ENCODE peak calls at places on chromosome 17, in eight cellular contexts. Y is skeletal muscle cell; V is heart left ventricle; X is iPS DF 19.7; T is spleen; W is cardiac fibroblast; R is NCI-H510A treated with DMSO at 0.1 percent for 48 hours; F is CD4-positive, alpha-beta T cell. E is an unnamed sample.

GRCh38 chr17:75459590-75460267 is 3.3 kb downstream of the TMEM94 start:
- DNase-seq in R (peak), W (no peak), V (no peak), X (no peak), F (no peak), T (no peak), Y (no peak), E (no peak)

GRCh38 chr17:71188811-71189492 is 931.9 kb upstream of the SOX9 start:
- DNase-seq in W (peak), Y (peak), R (no peak), T (no peak), F (no peak), V (no peak), X (no peak), E (no peak)

GRCh38 chr17:82281502-82282238 is 8.2 kb upstream of the CSNK1D start:
- DNase-seq in V (no peak), Y (no peak), F (no peak), X (no peak), W (peak), T (peak), R (no peak), E (no peak)

GRCh38 chr17:16322636-16323035 is 30.6 kb downstream of the CENPV start:
- DNase-seq in R (no peak), X (no peak), V (no peak), Y (peak), T (no peak), W (peak), F (no peak), E (no peak)

GRCh38 chr17:78935419-78936323 is 10.5 kb upstream of the TIMP2 start:
- DNase-seq in T (no peak), F (no peak), Y (peak), W (peak), V (peak), X (no peak), R (no peak), E (no peak)

GRCh38 chr17:4508207-4508606 is 9.5 kb downstream of the SPNS2 start:
- DNase-seq in W (no peak), T (no peak), X (no peak), Y (no peak), F (no peak), V (no peak), R (no peak), E (no peak)

GRCh38 chr17:17737938-17738894 is 57.0 kb downstream of the RAI1 start:
- DNase-seq in X (no peak), T (no peak), W (peak), R (no peak), V (no peak), F (no peak), Y (no peak), E (no peak)

GRCh38 chr17:31585280-31585630 is 193.8 kb downstream of the RAB11FIP4 start:
- DNase-seq in R (no peak), T (peak), X (no peak), Y (no peak), W (no peak), F (no peak), V (no peak), E (no peak)

GRCh38 chr17:44759096-44759915 is 518 bp downstream of the ADAM11 start:
- DNase-seq in Y (no peak), W (no peak), F (no peak), X (no peak), R (no peak), V (no peak), T (no peak), E (no peak)

GRCh38 chr17:30520436-30520835 is 43.2 kb downstream of the GOSR1 start:
- DNase-seq in F (no peak), X (no peak), T (no peak), Y (no peak), V (no peak), R (no peak), W (peak), E (no peak)

GRCh38 chr17:49616086-49616485 is 40.4 kb downstream of the NXPH3 start:
- DNase-seq in F (no peak), W (peak), X (no peak), R (no peak), Y (no peak), T (no peak), V (no peak), E (no peak)

GRCh38 chr17:82619211-82619610 is 29.0 kb downstream of the WDR45B start:
- DNase-seq in V (no peak), T (peak), R (no peak), Y (no peak), W (no peak), F (no peak), X (no peak), E (no peak)

GRCh38 chr17:48486557-48486956 is 44.3 kb downstream of the HOXB1 start:
- DNase-seq in R (no peak), W (peak), Y (peak), X (no peak), T (no peak), F (no peak), V (no peak), E (no peak)

GRCh38 chr17:61770752-61771533 is 92.4 kb downstream of the BRIP1 start:
- DNase-seq in T (no peak), F (no peak), W (peak), R (no peak), X (no peak), Y (no peak), V (no peak), E (no peak)

GRCh38 chr17:4636474-4637100 is 4.9 kb downstream of the ALOX15 start:
- DNase-seq in R (no peak), F (no peak), W (no peak), T (no peak), X (no peak), V (no peak), Y (no peak), E (no peak)

GRCh38 chr17:63910096-63910495 is 962 bp downstream of the CSHL1 start:
- DNase-seq in W (no peak), R (no peak), X (no peak), Y (no peak), V (no peak), T (no peak), F (no peak), E (no peak)

GRCh38 chr17:78991017-78991783 is 11.5 kb upstream of the LGALS3BP start:
- DNase-seq in F (no peak), X (no peak), T (peak), W (no peak), R (no peak), Y (no peak), V (no peak), E (no peak)

GRCh38 chr17:37513711-37514110 is 24.0 kb downstream of the DUSP14 start:
- DNase-seq in F (no peak), Y (no peak), T (no peak), X (no peak), R (no peak), W (no peak), V (no peak), E (no peak)

GRCh38 chr17:49277638-49278037 is 47.1 kb upstream of the PHOSPHO1 start:
- DNase-seq in T (no peak), X (no peak), F (no peak), W (no peak), R (no peak), Y (no peak), V (no peak), E (no peak)

GRCh38 chr17:20010099-20010863 is 1.1 kb downstream of the SPECC1 start:
- DNase-seq in X (no peak), W (peak), Y (no peak), V (no peak), F (no peak), T (no peak), R (peak), E (no peak)

GRCh38 chr17:1120596-1121441 is 59.0 kb downstream of the ABR start:
- DNase-seq in V (no peak), F (no peak), X (no peak), T (no peak), Y (no peak), W (no peak), R (no peak), E (no peak)

GRCh38 chr17:8939496-8940334 is 25.8 kb downstream of the PIK3R5 start:
- DNase-seq in Y (no peak), V (no peak), F (no peak), W (no peak), X (no peak), R (no peak), T (peak), E (no peak)

GRCh38 chr17:41264599-41264998 is 579 bp upstream of the KRTAP9-6 start:
- DNase-seq in V (no peak), X (no peak), W (no peak), F (no peak), R (no peak), T (no peak), Y (no peak), E (no peak)

GRCh38 chr17:50693041-50693682 is 14.6 kb downstream of the ANKRD40 start:
- DNase-seq in W (no peak), X (no peak), F (no peak), R (no peak), T (no peak), V (no peak), Y (no peak), E (no peak)

GRCh38 chr17:61729690-61730268 is 133.5 kb downstream of the BRIP1 start:
- DNase-seq in F (no peak), X (no peak), R (no peak), W (no peak), T (no peak), Y (no peak), V (no peak), E (no peak)

GRCh38 chr17:82528484-82529265 is 9.1 kb downstream of the FOXK2 start:
- DNase-seq in Y (no peak), R (peak), V (peak), W (peak), T (no peak), F (no peak), X (no peak), E (no peak)

GRCh38 chr17:76716146-76716833 is 5.5 kb upstream of the MXRA7 start:
- DNase-seq in Y (peak), X (no peak), F (peak), R (no peak), T (peak), V (peak), W (peak), E (no peak)

GRCh38 chr17:21388944-21389343 is 12.8 kb downstream of the KCNJ12 start:
- DNase-seq in F (no peak), Y (no peak), X (no peak), T (no peak), R (no peak), V (no peak), W (no peak), E (no peak)

GRCh38 chr17:1108810-1109605 is 70.8 kb downstream of the ABR start:
- DNase-seq in R (no peak), F (peak), Y (no peak), X (no peak), T (peak), W (peak), V (peak), E (peak)